ENCODE peak calls at places on chromosomes 5 and 9, in nine cellular contexts. X, S, Q, G, I, N, M, F and E are unnamed samples.

GRCh38 chr9:34576943-34577634 is 12.4 kb downstream of the CNTFR start:
- DNase-seq in N (no peak), F (no peak), X (no peak), S (no peak), Q (no peak), I (no peak), G (no peak), M (no peak), E (no peak)

GRCh38 chr9:19371942-19372341 is 8.1 kb downstream of the RPS6 start:
- DNase-seq in N (no peak), Q (no peak), G (no peak), S (no peak), M (no peak), I (no peak), X (no peak), F (no peak), E (no peak)

GRCh38 chr5:110354896-110355295 is 371.6 kb downstream of the TMEM232 start:
- DNase-seq in Q (no peak), F (no peak), I (no peak), M (no peak), S (no peak), N (no peak), G (no peak), X (no peak), E (no peak)

GRCh38 chr5:17143335-17143734 is 74.1 kb upstream of the BASP1 start:
- DNase-seq in F (no peak), Q (no peak), N (no peak), S (no peak), M (no peak), X (no peak), G (peak), I (no peak), E (no peak)

GRCh38 chr5:120254385-120254784 is 209.7 kb upstream of the PRR16 start:
- DNase-seq in X (no peak), M (no peak), N (no peak), G (peak), Q (no peak), I (no peak), S (no peak), F (no peak), E (no peak)

GRCh38 chr5:122419195-122419894 is 107.3 kb downstream of the SNCAIP start:
- DNase-seq in S (no peak), X (no peak), M (no peak), I (no peak), G (no peak), Q (no peak), N (no peak), F (no peak), E (no peak)

GRCh38 chr5:109844695-109845094 is 155.0 kb downstream of the MAN2A1 start:
- DNase-seq in G (peak), Q (no peak), N (no peak), X (no peak), I (no peak), S (no peak), F (no peak), M (no peak), E (peak)

GRCh38 chr9:89798546-89799120 is 193.8 kb downstream of the GADD45G start:
- DNase-seq in S (no peak), M (no peak), F (no peak), I (no peak), G (no peak), Q (no peak), N (no peak), X (no peak), E (no peak)

GRCh38 chr9:107258919-107259318 is 24.2 kb upstream of the RAD23B start:
- DNase-seq in F (no peak), N (no peak), S (no peak), X (no peak), G (no peak), Q (no peak), M (no peak), I (no peak), E (no peak)

GRCh38 chr5:82396871-82397514 is 118.8 kb upstream of the RPS23 start:
- DNase-seq in S (peak), N (no peak), F (peak), G (peak), I (no peak), M (peak), Q (peak), X (peak), E (peak)

GRCh38 chr9:37035472-37036236 is 1.6 kb upstream of the PAX5 start:
- DNase-seq in I (no peak), N (no peak), X (no peak), Q (no peak), S (no peak), M (no peak), F (no peak), G (peak), E (no peak)

GRCh38 chr9:37039065-37039464 is 5.0 kb upstream of the PAX5 start:
- DNase-seq in N (no peak), S (no peak), I (no peak), Q (no peak), G (no peak), X (no peak), M (no peak), F (no peak), E (no peak)

GRCh38 chr9:37037137-37037743 is 3.2 kb upstream of the PAX5 start:
- DNase-seq in I (no peak), X (no peak), F (no peak), N (no peak), G (peak), M (no peak), Q (no peak), S (no peak), E (no peak)

GRCh38 chr9:37036237-37037136 is 2.4 kb upstream of the PAX5 start:
- DNase-seq in X (no peak), I (peak), M (peak), F (no peak), S (no peak), G (peak), Q (peak), N (no peak), E (peak)

DNA sequence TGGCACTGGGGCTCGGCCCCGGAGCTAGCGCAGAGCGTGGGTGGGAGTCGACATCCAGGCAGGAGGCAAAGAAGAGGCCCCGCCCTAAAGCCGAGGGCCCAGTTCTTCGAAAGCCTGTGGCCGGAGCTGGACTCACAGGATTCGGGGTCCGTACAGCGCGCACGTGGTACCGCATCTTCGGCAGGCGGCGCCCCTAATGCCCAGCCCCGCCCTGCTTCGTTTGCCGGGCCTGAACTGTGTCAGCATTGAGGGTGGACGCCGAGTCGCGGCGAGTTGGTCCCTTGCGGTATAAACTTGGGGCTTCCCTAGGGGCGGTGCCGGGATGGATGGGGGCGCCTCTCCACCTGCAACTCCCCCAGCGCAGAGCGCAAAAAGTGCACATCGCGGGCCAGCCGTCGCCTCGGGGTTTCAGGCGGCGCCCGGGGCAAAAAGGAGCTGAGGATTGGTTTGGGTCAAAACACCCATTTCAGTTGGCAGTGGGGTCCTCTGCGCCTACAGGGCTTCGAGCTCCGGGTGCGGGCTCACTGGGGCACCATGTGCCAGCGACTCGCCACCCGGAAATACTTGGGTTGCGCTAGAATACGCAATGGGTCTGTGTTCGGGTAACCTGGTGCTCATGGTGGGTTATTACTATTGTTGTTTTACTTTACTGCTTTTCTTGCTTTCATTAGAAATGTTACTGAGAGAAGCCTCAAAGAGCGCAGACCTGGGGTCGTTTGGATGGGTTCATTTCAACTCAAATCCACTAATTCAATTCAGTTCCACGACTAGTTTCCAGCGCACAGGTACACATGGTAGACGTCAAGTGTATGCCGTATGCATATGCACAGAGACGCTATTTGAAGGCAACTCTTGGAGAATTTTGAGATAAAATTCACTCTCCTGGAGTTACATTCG is 3.9 kb upstream of the PAX5 start:
- DNase-seq in Q (no peak), G (no peak), X (no peak), S (no peak), I (no peak), N (no peak), M (no peak), F (no peak), E (no peak)
- H3K4me3 ChIP-seq in Q (peak), G (peak), X (no peak), S (peak), I (peak), N (peak), M (no peak), F (no peak), E (peak)

GRCh38 chr9:136567651-136568287 is 21.9 kb upstream of the NOTCH1 start:
- DNase-seq in X (no peak), N (no peak), F (peak), I (no peak), M (peak), S (peak), Q (no peak), G (peak), E (peak)
- H3K4me3 ChIP-seq in X (no peak), N (no peak), F (peak), I (no peak), M (no peak), S (peak), Q (no peak), G (no peak), E (no peak)

DNA sequence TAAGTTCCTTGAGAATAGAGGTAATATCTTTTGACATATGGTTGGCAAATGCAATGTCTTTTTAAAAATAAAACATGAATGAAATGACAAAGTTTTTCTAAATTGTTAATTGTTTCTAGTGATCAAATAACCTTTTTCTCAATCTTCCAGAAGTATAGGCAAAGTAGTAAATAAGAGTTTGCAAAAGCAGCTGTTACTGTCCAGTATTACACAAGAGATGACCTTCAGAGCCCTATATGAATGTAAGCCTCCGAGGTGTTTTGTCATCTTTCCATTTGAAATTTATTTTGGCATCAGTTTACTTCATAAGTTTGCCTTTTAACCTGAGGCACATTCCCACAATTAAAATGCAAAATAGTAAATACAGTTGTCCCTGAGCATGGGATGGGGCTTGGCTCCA is 65.7 kb downstream of the MEGF9 start:
- DNase-seq in G (no peak), S (no peak), Q (no peak), F (no peak), X (no peak), M (no peak), I (no peak), N (no peak), E (no peak)
- H3K4me3 ChIP-seq in G (no peak), S (no peak), Q (no peak), F (no peak), X (no peak), M (no peak), I (no peak), N (no peak), E (no peak)

GRCh38 chr9:78970375-78970774 is 601.4 kb upstream of the TLE4 start:
- DNase-seq in F (no peak), G (no peak), M (no peak), S (no peak), X (no peak), I (no peak), N (no peak), Q (no peak), E (no peak)
- H3K4me3 ChIP-seq in F (no peak), G (no peak), M (no peak), S (no peak), X (no peak), I (no peak), N (no peak), Q (no peak), E (no peak)

DNA sequence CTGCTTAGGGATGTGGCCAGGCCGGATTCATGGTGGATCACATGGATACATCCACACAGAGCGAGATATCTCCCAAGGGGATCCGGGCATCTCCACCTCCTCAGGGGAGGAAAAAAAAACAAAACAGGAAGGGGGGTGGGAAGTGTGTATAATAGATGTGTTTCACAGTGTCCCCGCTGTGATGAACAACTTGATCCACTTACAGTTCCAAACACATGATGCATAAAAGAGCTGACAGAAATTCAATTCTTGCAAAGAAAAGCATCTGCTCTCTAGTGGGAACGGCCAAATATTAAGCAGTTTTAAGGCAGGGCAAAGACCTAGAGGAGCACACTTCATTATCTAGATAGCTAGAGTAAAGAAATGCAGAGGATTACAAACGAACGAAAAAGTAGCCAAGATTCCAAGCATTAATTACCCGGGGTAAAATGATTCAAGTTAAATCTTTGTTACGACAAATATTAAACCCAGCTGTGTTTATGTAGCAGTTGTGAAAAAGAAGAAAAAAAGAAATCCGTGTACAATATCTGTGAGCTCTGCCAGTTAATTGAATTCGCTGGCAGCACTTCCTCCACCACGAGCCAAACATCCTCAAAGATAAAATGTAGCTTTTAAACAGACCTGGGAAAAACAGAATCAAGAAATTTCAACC is 212.8 kb downstream of the CRB2 start:
- DNase-seq in F (no peak), S (no peak), Q (no peak), X (peak), G (peak), N (no peak), M (peak), I (no peak), E (peak)
- H3K4me3 ChIP-seq in F (no peak), S (no peak), Q (no peak), X (no peak), G (no peak), N (no peak), M (no peak), I (no peak), E (no peak)

GRCh38 chr5:179623906-179624741 is 653 bp upstream of the HNRNPH1 start:
- DNase-seq in I (peak), N (no peak), Q (no peak), G (peak), M (no peak), F (no peak), S (no peak), X (peak), E (peak)

GRCh38 chr5:179620703-179621350 is 2.6 kb downstream of the HNRNPH1 start:
- DNase-seq in G (no peak), S (no peak), F (no peak), N (no peak), M (no peak), X (no peak), I (peak), Q (no peak), E (no peak)

GRCh38 chr5:179621551-179621971 is 1.9 kb downstream of the HNRNPH1 start:
- DNase-seq in N (no peak), I (peak), M (no peak), Q (peak), X (no peak), G (no peak), S (no peak), F (no peak), E (no peak)

GRCh38 chr5:179623001-179623905 is at the start of gene HNRNPH1:
- DNase-seq in N (peak), I (peak), X (peak), F (peak), Q (peak), S (peak), G (peak), M (peak), E (peak)

DNA sequence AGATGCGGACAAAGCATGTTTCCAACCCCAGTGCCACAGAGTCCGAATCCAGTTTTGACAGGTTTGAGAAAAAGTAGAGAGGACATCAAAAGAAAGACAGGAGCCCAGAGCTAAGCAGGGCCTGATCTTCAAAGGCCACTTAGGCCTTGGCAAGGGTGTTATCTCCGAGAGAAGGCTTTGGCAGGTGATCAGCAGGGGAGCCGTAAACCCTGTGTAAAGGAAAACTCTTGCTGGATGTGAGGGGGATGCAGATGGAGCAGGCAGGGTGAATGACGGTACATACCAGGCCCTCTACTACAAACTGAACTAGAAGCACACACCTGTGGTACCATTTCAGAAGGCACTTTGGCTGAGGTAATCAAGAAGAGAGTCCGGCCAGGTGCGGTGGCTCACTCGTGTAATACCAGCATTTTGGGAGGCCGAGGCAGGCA is 1.4 kb upstream of the HNRNPH1 start:
- DNase-seq in F (no peak), M (no peak), G (no peak), I (peak), X (no peak), N (no peak), S (no peak), Q (peak), E (no peak)
- H3K4me3 ChIP-seq in F (peak), M (peak), G (peak), I (peak), X (peak), N (no peak), S (peak), Q (peak), E (peak)

DNA sequence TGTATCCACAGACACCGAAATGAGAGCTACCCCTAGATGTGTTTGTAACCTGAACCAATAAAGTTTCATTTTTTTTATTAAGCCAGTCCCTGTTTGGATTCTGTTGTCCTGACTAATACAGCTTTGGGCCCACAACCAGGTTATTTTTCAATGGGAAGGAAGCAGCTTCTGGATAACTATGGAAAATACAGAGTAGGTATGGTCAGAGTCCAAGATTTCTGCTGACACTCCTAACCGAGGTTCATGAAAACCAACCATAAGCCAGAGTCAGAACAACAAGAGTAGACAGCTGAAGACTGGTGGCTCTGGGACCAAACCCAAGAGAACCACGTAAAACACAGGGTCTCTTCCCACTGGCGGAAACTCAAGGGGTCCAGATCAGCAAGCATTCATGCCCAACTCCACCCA is 10.8 kb downstream of the KLF9 start:
- DNase-seq in M (no peak), X (no peak), G (no peak), F (no peak), N (no peak), I (no peak), Q (no peak), S (no peak), E (peak)
- H3K4me3 ChIP-seq in M (no peak), X (no peak), G (no peak), F (no peak), N (no peak), I (no peak), Q (no peak), S (peak), E (no peak)

GRCh38 chr9:96149881-96150280 is 152.1 kb downstream of the HSD17B3 start:
- DNase-seq in I (no peak), X (no peak), F (no peak), M (no peak), S (no peak), G (no peak), Q (no peak), N (no peak), E (no peak)

GRCh38 chr9:96152550-96152949 is 149.4 kb downstream of the HSD17B3 start:
- DNase-seq in M (no peak), X (no peak), G (no peak), S (no peak), F (no peak), I (no peak), N (no peak), Q (no peak), E (no peak)

GRCh38 chr9:96149142-96149541 is 152.8 kb downstream of the HSD17B3 start:
- DNase-seq in Q (no peak), X (no peak), S (no peak), G (peak), F (no peak), N (no peak), I (no peak), M (no peak), E (no peak)

GRCh38 chr9:96148634-96149138 is 153.3 kb downstream of the HSD17B3 start:
- DNase-seq in S (no peak), I (no peak), G (peak), F (no peak), N (no peak), Q (no peak), X (no peak), M (peak), E (no peak)

GRCh38 chr9:96150324-96151023 is 151.5 kb downstream of the HSD17B3 start:
- DNase-seq in N (no peak), G (no peak), F (no peak), S (no peak), Q (no peak), M (no peak), I (peak), X (no peak), E (no peak)
- H3K4me3 ChIP-seq in N (no peak), G (no peak), F (no peak), S (no peak), Q (no peak), M (no peak), I (no peak), X (no peak), E (no peak)

DNA sequence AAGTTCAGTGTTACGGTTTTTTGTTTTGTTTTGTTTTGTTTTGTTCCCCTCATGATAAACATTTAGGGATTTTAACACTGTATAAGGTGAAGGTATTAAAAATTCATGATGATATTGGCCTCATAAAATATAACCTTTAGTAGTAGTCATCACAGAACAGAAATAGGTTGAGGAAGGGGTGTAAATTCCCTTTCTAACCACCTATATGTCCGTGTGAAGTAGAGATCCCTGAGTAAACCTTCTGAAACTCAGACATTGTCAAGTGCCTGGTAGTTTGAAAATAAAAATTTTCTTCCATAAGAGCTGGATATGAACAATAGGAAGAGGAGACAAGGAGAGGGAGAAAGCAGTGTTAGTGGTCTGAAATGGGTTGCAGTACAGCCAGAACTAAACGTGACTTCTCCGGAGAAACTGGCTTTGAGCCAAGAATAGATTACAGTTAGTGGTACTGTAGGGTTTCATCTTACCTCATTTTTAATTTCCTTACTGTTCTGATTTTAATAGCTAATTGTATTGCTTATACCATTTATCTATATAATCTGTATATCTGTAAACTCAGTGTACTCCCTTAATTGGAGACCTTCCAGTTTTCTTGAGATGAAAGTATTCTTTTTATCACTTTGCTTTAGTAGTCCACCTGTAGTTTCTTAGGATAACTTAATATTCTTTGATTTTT is 18.3 kb downstream of the UGCG start:
- DNase-seq in M (no peak), X (no peak), I (no peak), N (no peak), F (no peak), S (no peak), G (peak), Q (no peak), E (no peak)
- H3K4me3 ChIP-seq in M (no peak), X (no peak), I (no peak), N (no peak), F (no peak), S (peak), G (no peak), Q (no peak), E (no peak)